ENCODE peak calls at places on chromosomes 12 and 14, in four cellular contexts. U, E, A and B are unnamed samples. For H3K27me3 and H3K4me1, the result is how much of the 10 kb centered on the place peaks cover.

GRCh38 chr12:109621271-109621671 is 47.7 kb downstream of the MVK start:
- DNase-seq in U (no peak), E (peak), A (no peak), B (peak)

GRCh38 chr14:42872775-42873174 is 1266.1 kb downstream of the LRFN5 start:
- DNase-seq in U (no peak), E (no peak), A (no peak), B (no peak)

GRCh38 chr12:93050026-93050747 is 121.1 kb upstream of the EEA1 start:
- DNase-seq in U (no peak), E (peak), A (peak), B (peak)

GRCh38 chr14:49364752-49365117 is 221.4 kb downstream of the RPS29 start:
- DNase-seq in U (no peak), E (no peak), A (no peak), B (no peak)

GRCh38 chr14:34254596-34254995 is 207.4 kb downstream of the SPTSSA start:
- DNase-seq in U (no peak), E (no peak), A (no peak), B (peak)

GRCh38 chr14:61524211-61524806 is 171.0 kb upstream of the HIF1A start:
- DNase-seq in U (no peak), E (peak), A (peak), B (peak)

GRCh38 chr12:54159140-54159539 is 29.6 kb downstream of the SMUG1 start:
- DNase-seq in U (no peak), E (no peak), A (no peak), B (no peak)

GRCh38 chr14:59356783-59357182 is 108.4 kb downstream of the GPR135 start:
- DNase-seq in U (no peak), E (no peak), A (no peak), B (no peak)

GRCh38 chr12:124279315-124279714 is 15.6 kb upstream of the RFLNA start:
- DNase-seq in U (no peak), E (no peak), A (no peak), B (no peak)

GRCh38 chr12:124276337-124276736 is 18.6 kb upstream of the RFLNA start:
- DNase-seq in U (no peak), E (no peak), A (no peak), B (no peak)

GRCh38 chr12:124278389-124279101 is 16.3 kb upstream of the RFLNA start:
- DNase-seq in U (no peak), E (no peak), A (no peak), B (no peak)

GRCh38 chr12:124279846-124280360 is 15.0 kb upstream of the RFLNA start:
- DNase-seq in U (no peak), E (no peak), A (no peak), B (no peak)

DNA sequence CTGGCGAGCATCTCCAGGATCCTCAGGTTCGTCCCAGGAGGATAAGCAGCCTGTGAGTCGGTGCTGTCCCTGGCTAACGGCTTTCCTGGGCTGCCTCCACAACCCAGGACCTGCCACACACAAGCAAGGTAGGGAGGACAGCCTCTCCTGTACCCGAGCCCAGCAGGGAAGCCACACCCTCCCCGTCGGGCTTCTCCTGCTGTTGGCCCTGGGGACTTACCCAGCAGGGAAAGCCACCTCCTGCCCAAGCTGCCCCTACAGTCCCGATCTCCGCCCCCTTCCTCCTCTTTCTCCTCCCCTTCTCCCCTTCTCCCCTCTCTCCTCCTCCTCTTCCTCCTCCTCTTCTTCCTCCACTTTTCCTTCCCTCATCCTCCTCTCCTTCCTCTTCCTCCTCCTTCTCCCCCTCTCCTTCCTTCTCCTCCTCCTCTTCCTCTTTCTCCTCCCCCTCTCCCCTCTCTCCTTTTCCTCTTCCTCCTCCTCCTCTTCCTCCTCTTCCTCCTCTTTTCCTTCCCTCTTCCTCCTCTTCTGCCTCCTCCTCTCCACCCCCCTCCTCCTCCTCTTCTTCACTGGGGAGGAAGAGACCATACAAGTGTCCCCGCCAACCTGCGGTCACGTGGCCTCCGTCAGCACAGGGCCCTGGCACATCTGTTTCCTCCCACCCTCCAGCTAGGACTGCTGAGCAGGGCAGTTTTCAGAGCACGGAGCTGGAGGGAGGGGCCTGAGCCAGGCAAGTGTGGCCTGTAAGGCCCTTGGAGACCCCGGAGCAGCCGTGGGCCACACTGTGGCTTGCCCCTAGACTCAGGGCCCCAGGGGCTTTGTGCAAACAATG is 17.3 kb upstream of the RFLNA start:
- DNase-seq in U (no peak), E (no peak), A (no peak), B (no peak)
- H3K27me3 ChIP-seq in U (under half), E (under half), A (half or more), B (half or more)

GRCh38 chr14:105475916-105476845 is 1.6 kb downstream of the CRIP2 start:
- DNase-seq in U (peak), E (peak), A (peak), B (no peak)
- H3K4me1 ChIP-seq in U (half or more), E (under half), A (under half), B (under half)

GRCh38 chr14:77245820-77246219 is 25.2 kb downstream of the NGB start:
- DNase-seq in U (no peak), E (no peak), A (no peak), B (no peak)
- TF ChIP-seq CTCF in U (no peak), E (no peak), A (peak), B (peak)

GRCh38 chr12:49537709-49538601 is 875 bp upstream of the KCNH3 start:
- DNase-seq in U (no peak), E (no peak), A (peak), B (no peak)
- H3K27me3 ChIP-seq in U (under half), E (under half), A (under half), B (under half)

GRCh38 chr12:68813242-68813593 is 5.2 kb downstream of the MDM2 start:
- DNase-seq in U (no peak), E (no peak), A (no peak), B (no peak)

GRCh38 chr12:68815232-68815927 is 7.4 kb downstream of the MDM2 start:
- DNase-seq in U (no peak), E (no peak), A (no peak), B (no peak)

GRCh38 chr12:68809190-68810026 is 1.4 kb downstream of the MDM2 start:
- DNase-seq in U (no peak), E (peak), A (no peak), B (no peak)

GRCh38 chr12:68814490-68815231 is 6.7 kb downstream of the MDM2 start:
- DNase-seq in U (no peak), E (no peak), A (no peak), B (no peak)

DNA sequence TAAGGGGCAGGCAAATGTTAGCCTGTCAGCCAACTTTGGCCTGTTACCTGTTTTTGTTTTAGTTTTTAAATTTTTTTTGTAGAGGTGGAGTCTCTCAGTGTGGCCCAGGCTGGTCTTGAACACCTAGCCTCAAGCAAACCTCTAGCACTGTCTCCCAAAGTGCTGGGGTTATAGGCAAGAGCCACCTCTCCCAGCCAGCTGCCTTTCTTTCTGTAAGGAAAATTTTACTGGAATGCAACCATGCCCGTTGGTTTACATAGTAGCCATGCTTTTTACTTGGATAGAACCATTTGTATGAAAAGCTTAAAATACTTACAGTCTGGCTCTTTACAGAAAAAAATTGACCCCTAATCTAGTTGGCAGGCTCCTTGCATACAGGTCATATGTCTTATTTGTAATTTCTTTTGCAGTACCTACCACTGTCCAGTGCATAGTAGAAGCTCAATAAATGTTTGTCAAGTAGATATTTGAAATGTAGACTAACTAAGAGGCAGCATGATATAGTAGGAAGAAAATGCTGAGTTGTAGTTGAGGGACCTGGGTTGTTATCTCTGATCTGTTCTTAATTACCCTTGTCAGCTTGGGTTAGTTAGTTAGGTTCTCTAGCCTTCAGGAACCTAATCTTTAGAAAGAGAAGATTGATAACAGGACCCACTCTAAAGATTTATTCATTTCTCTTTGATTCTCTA is 4.7 kb downstream of the MDM2 start:
- DNase-seq in U (no peak), E (no peak), A (no peak), B (no peak)
- H3K4me1 ChIP-seq in U (half or more), E (under half), A (under half), B (under half)

DNA sequence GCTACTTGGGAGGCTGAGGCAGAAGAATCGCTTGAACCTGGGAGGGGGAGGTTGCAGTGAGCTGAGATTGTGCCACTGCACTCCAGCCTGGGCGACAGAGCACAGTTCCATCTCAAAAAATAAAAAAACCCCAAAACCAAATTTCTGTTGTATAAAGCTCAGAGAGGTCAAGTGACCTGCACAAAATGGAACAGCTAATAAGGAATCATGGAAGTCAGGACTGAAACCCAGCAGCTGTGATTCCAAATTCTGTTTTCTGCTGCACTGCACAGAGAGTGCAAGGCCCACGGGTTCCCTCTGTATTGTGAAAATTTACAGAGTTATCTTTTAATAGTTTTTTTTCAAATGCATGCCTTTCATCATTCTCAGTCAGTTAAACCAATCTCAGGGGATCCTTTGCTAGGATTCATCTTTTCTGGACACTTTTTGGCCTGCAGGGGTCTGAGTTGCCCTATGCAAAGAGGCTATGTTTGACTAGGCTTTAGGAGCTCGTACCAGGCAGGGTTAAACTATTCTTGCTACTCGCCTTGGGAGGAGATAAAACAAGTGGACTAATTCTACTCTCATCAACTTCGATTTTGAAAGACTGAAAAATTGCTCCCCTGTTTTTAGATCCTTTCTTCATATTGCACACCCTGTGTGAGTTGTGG is 26.1 kb upstream of the AACS start:
- DNase-seq in U (no peak), E (no peak), A (no peak), B (no peak)
- TF ChIP-seq CTCF in U (no peak), E (no peak), A (peak), B (peak)

GRCh38 chr12:106902053-106902452 is 53.7 kb upstream of the TMEM263 start:
- DNase-seq in U (no peak), E (no peak), A (no peak), B (no peak)
- H3K27me3 ChIP-seq in U (under half), E (under half), A (under half), B (under half)